ENCODE peak calls at places on chromosomes 4 and X, in seven cellular contexts. F, Z, W, G, D, U and J are unnamed samples.
A peak's percentile ranks its signal among the peaks of the same experiment; 100 is the strongest.

GRCh38 chrX:63918611-63919010 is 133.6 kb upstream of the ARHGEF9 start:
- DNase-seq in F (no peak), Z (no peak), W (no peak), G (no peak), D (no peak), U (no peak), J (no peak)

GRCh38 chrX:41922125-41922521 is 1.2 kb downstream of the CASK start:
- DNase-seq in F (peak; percentile 32), Z (no peak), W (no peak), G (peak; percentile 48), D (peak; percentile 52), U (no peak), J (no peak)

GRCh38 chrX:71650333-71650969 is 16.9 kb upstream of the LOC101059915 start:
- DNase-seq in F (peak; percentile 26), Z (no peak), W (no peak), G (no peak), D (no peak), U (no peak), J (no peak)

GRCh38 chr4:16034010-16034829 is 49.6 kb downstream of the PROM1 start:
- DNase-seq in F (peak; percentile 75), Z (no peak), W (no peak), G (peak; percentile 35), D (no peak), U (no peak), J (no peak)

GRCh38 chr4:94127707-94128328 is 79.8 kb upstream of the SMARCAD1 start:
- DNase-seq in F (peak; percentile 33), Z (no peak), W (no peak), G (peak; percentile 40), D (peak; percentile 78), U (peak; percentile 43), J (no peak)

GRCh38 chrX:94524867-94525266 is 850.9 kb downstream of the FAM133A start:
- DNase-seq in F (no peak), Z (no peak), W (no peak), G (no peak), D (no peak), U (no peak), J (no peak)

GRCh38 chr4:61896717-61897116 is 696.6 kb downstream of the ADGRL3 start:
- DNase-seq in F (no peak), Z (no peak), W (no peak), G (no peak), D (no peak), U (no peak), J (no peak)

GRCh38 chr4:100966846-100967245 is 380.5 kb downstream of the PPP3CA start:
- DNase-seq in F (no peak), Z (no peak), W (no peak), G (no peak), D (no peak), U (no peak), J (no peak)

GRCh38 chr4:53914313-53915016 is 149.9 kb downstream of the CHIC2 start:
- DNase-seq in F (peak; percentile 99), Z (no peak), W (no peak), G (no peak), D (no peak), U (peak; percentile 28), J (no peak)

GRCh38 chrX:95056901-95057300 is 1382.9 kb downstream of the FAM133A start:
- DNase-seq in F (peak; percentile 46), Z (no peak), W (no peak), G (no peak), D (no peak), U (no peak), J (no peak)

GRCh38 chr4:102789317-102789717 is 28.5 kb upstream of the MANBA start:
- DNase-seq in F (peak; percentile 76), Z (no peak), W (no peak), G (no peak), D (no peak), U (peak; percentile 15), J (no peak)

GRCh38 chrX:47186096-47186740 is 7.4 kb upstream of the UBA1 start:
- DNase-seq in F (no peak), Z (no peak), W (no peak), G (no peak), D (peak; percentile 35), U (no peak), J (no peak)

GRCh38 chrX:84363674-84364073 is 138.6 kb downstream of the HDX start:
- DNase-seq in F (no peak), Z (no peak), W (no peak), G (no peak), D (no peak), U (no peak), J (no peak)

GRCh38 chr4:2096073-2096609 is 37.0 kb downstream of the NAT8L start:
- DNase-seq in F (peak; percentile 67), Z (no peak), W (no peak), G (no peak), D (no peak), U (no peak), J (no peak)

GRCh38 chrX:123899701-123900100 is 39.8 kb downstream of the XIAP start:
- DNase-seq in F (no peak), Z (no peak), W (no peak), G (peak; percentile 23), D (no peak), U (no peak), J (no peak)

GRCh38 chr4:110778526-110778925 is 155.6 kb upstream of the PITX2 start:
- DNase-seq in F (no peak), Z (no peak), W (no peak), G (peak; percentile 6), D (no peak), U (no peak), J (no peak)

GRCh38 chrX:7399373-7399772 is 251.4 kb upstream of the PUDP start:
- DNase-seq in F (no peak), Z (no peak), W (no peak), G (no peak), D (no peak), U (no peak), J (no peak)

GRCh38 chr4:95129708-95130343 is 372.1 kb downstream of the BMPR1B start:
- DNase-seq in F (peak; percentile 97), Z (no peak), W (no peak), G (peak; percentile 92), D (peak; percentile 76), U (peak; percentile 81), J (no peak)

GRCh38 chr4:3830774-3831528 is 64.8 kb downstream of the ADRA2C start:
- DNase-seq in F (no peak), Z (peak; percentile 13), W (no peak), G (no peak), D (peak; percentile 71), U (no peak), J (no peak)

GRCh38 chr4:3828546-3828945 is 62.4 kb downstream of the ADRA2C start:
- DNase-seq in F (no peak), Z (no peak), W (no peak), G (no peak), D (peak; percentile 54), U (no peak), J (no peak)

GRCh38 chr4:3831529-3832150 is 65.5 kb downstream of the ADRA2C start:
- DNase-seq in F (no peak), Z (no peak), W (no peak), G (no peak), D (peak; percentile 71), U (no peak), J (no peak)

GRCh38 chr4:3829211-3829953 is 63.2 kb downstream of the ADRA2C start:
- DNase-seq in F (no peak), Z (no peak), W (no peak), G (no peak), D (peak; percentile 67), U (no peak), J (no peak)

DNA sequence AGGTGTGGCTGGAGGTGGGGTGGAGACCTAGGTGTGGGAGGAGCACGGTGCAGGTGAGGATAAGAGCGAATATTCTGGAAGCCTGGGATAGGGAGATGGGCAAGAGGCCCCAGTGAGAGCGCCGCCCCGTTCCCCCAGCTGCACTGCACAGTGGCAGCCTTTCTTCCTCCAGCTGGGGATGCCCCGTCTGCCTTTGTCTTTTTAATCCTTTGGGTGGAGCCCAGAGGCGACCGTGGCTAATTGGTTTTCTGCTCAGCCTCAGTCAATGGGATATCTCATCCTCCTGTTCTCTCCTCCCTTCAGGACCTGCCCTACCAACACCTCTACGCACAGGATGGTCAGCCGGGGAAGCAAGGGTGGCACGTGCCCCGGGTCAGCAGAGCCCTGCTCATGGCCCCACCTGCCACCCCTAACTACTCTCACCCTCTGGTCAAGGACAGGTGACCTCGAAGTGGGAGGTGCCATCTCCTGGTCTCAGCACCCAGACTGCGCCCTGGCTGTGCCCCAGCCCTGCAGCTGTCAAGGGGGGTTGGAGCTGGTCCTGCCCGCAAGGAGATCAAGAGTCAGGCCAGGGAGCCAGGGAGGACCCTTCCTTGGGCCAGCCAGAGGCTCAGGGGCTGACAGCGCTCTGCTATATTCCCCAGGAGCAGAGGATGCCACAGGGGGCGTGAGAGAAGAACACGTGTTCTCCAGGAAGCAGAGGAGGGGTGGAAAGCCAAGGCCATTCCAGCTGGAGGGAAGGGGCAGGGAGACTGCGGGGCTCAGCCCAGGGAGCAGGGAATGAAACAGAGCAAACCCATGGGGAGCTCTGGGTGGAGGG is 64.0 kb downstream of the ADRA2C start:
- DNase-seq in F (no peak), Z (no peak), W (no peak), G (peak; percentile 85), D (peak; percentile 65), U (no peak), J (no peak)
- H3K27me3 ChIP-seq in F (peaks cover 9% of the 10 kb centered on the region), Z (no peaks in the 10 kb centered on the region), W (peaks cover 16% of the 10 kb centered on the region), G (no peaks in the 10 kb centered on the region), D (peaks cover 14% of the 10 kb centered on the region), U (peaks cover under 1% of the 10 kb centered on the region), J (peaks cover 13% of the 10 kb centered on the region)

GRCh38 chrX:16695079-16695676 is 17.3 kb downstream of the CTPS2 start:
- DNase-seq in F (peak; percentile 75), Z (no peak), W (peak; percentile 28), G (peak; percentile 74), D (peak; percentile 63), U (peak; percentile 77), J (peak; percentile 43)
- TF ChIP-seq CTCF in F (peak; percentile 85), Z (peak; percentile 94), W (peak; percentile 74), G (peak; percentile 91), D (peak; percentile 92), U (peak; percentile 93), J (peak; percentile 71)

DNA sequence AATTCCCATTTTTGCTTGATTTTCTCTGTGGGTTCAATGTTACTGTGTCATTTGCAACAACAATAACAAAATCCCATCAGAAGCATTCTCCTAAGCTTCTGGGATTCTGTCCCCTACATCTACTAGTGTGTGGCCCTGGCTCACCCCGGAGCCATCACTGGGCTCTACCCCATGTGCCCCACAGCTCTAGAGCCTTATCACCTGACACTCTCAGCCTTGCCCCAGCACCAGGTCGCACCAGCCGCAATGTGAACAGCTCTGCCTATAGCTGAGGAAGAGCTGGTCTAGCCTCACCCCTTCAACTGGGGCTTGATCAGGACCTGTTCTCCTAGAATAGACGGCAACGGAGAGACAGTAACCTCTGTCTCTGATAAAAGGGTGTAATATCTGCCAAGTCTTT is 161.7 kb downstream of the SHROOM3 start:
- DNase-seq in F (no peak), Z (no peak), W (no peak), G (no peak), D (no peak), U (no peak), J (no peak)
- H3K27ac ChIP-seq in F (no peak overlapping the region), Z (no peak overlapping the region), W (no peak overlapping the region), G (no peak overlapping the region), D (no peak overlapping the region), U (peak overlapping the region; percentile 95), J (no peak overlapping the region)

DNA sequence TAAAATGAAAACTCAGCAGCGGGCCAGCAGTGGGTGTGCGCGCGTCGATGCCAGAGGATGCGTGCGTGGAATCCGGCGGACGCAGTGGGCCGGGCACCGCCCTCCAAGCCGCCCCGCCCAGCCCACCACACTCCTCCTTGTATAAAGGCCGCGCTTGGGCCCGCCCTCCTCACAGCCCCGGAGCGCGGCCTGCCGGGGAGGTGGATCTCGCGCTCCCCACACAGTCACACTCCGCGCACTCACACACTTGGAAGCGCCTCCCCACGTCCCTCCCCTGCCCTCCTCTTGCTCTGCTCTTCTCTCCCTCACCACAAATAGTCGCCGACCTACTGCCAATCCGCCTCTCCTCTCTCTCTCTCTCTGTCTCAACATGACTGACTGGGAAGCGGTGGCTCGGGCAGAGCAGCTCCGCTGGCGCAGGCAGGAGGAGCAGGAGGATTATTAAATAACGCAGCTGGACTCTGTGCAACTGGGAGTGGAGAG is at the start of gene CCSER1:
- DNase-seq in F (peak; percentile 78), Z (peak; percentile 81), W (peak; percentile 79), G (peak; percentile 22), D (peak; percentile 9), U (peak; percentile 91), J (peak; percentile 4)
- H3K27me3 ChIP-seq in F (peaks cover 32% of the 10 kb centered on the region), Z (no peaks in the 10 kb centered on the region), W (no peaks in the 10 kb centered on the region), G (peaks cover 15% of the 10 kb centered on the region), D (peaks cover 3% of the 10 kb centered on the region), U (no peaks in the 10 kb centered on the region), J (peaks cover 32% of the 10 kb centered on the region)